ENCODE peak calls at places on chromosomes 12 and 14, in five cellular contexts. One of them, this sample, is unnamed.

GRCh38 chr14:50001999-50002925 is 109.4 kb downstream of the ARF6 start:
- DNase-seq in adrenal gland: no peak
- DNase-seq in psoas muscle: peak; percentile 58
- DNase-seq in neuronal stem cell: no peak
- DNase-seq in naive thymus-derived CD4-positive, alpha-beta T cell: peak; percentile 70
- DNase-seq in this sample: no peak

GRCh38 chr12:57826966-57827365 is 8.4 kb upstream of the AVIL start:
- DNase-seq in adrenal gland: no peak
- DNase-seq in psoas muscle: no peak
- DNase-seq in neuronal stem cell: no peak
- DNase-seq in naive thymus-derived CD4-positive, alpha-beta T cell: no peak
- DNase-seq in this sample: no peak

GRCh38 chr12:116133149-116133548 is 144.3 kb downstream of the MED13L start:
- DNase-seq in neuronal stem cell: no peak
- DNase-seq in adrenal gland: no peak
- DNase-seq in naive thymus-derived CD4-positive, alpha-beta T cell: no peak
- DNase-seq in psoas muscle: no peak
- DNase-seq in this sample: no peak

GRCh38 chr14:86604546-86604945 is 1074.6 kb downstream of the FLRT2 start:
- DNase-seq in adrenal gland: no peak
- DNase-seq in psoas muscle: no peak
- DNase-seq in neuronal stem cell: no peak
- DNase-seq in naive thymus-derived CD4-positive, alpha-beta T cell: no peak
- DNase-seq in this sample: no peak

GRCh38 chr12:26275313-26276257 is 80.2 kb downstream of the SSPN start:
- DNase-seq in adrenal gland: no peak
- DNase-seq in naive thymus-derived CD4-positive, alpha-beta T cell: no peak
- DNase-seq in neuronal stem cell: no peak
- DNase-seq in psoas muscle: no peak
- DNase-seq in this sample: no peak

GRCh38 chr12:98471085-98471484 is 44.3 kb upstream of the TMPO start:
- DNase-seq in naive thymus-derived CD4-positive, alpha-beta T cell: no peak
- DNase-seq in neuronal stem cell: no peak
- DNase-seq in psoas muscle: no peak
- DNase-seq in adrenal gland: peak; percentile 66
- DNase-seq in this sample: no peak

GRCh38 chr12:121065345-121065744 is 26.3 kb upstream of the OASL start:
- DNase-seq in adrenal gland: no peak
- DNase-seq in neuronal stem cell: no peak
- DNase-seq in psoas muscle: no peak
- DNase-seq in naive thymus-derived CD4-positive, alpha-beta T cell: no peak
- DNase-seq in this sample: no peak

GRCh38 chr12:131900397-131900796 is 6.0 kb downstream of the ULK1 start:
- DNase-seq in naive thymus-derived CD4-positive, alpha-beta T cell: no peak
- DNase-seq in psoas muscle: peak; percentile 40
- DNase-seq in adrenal gland: no peak
- DNase-seq in neuronal stem cell: no peak
- DNase-seq in this sample: no peak

GRCh38 chr12:96578526-96579125 is 89.2 kb downstream of the CFAP54 start:
- DNase-seq in neuronal stem cell: peak; percentile 43
- DNase-seq in psoas muscle: no peak
- DNase-seq in adrenal gland: no peak
- DNase-seq in naive thymus-derived CD4-positive, alpha-beta T cell: peak; percentile 62
- DNase-seq in this sample: peak; percentile 57

GRCh38 chr12:51118706-51119105 is 35.3 kb upstream of the CSRNP2 start:
- DNase-seq in naive thymus-derived CD4-positive, alpha-beta T cell: no peak
- DNase-seq in neuronal stem cell: no peak
- DNase-seq in psoas muscle: no peak
- DNase-seq in adrenal gland: no peak
- DNase-seq in this sample: no peak

GRCh38 chr14:64673748-64674147 is 30.5 kb upstream of the PLEKHG3 start:
- DNase-seq in psoas muscle: no peak
- DNase-seq in neuronal stem cell: no peak
- DNase-seq in naive thymus-derived CD4-positive, alpha-beta T cell: peak; percentile 40
- DNase-seq in adrenal gland: no peak
- DNase-seq in this sample: no peak

GRCh38 chr14:23063601-23064000 is 6.3 kb upstream of the CDH24 start:
- DNase-seq in neuronal stem cell: no peak
- DNase-seq in adrenal gland: no peak
- DNase-seq in psoas muscle: no peak
- DNase-seq in naive thymus-derived CD4-positive, alpha-beta T cell: no peak
- DNase-seq in this sample: no peak

GRCh38 chr12:26978801-26979200 is 35.4 kb downstream of the TM7SF3 start:
- DNase-seq in naive thymus-derived CD4-positive, alpha-beta T cell: no peak
- DNase-seq in neuronal stem cell: no peak
- DNase-seq in psoas muscle: no peak
- DNase-seq in adrenal gland: no peak
- DNase-seq in this sample: no peak

GRCh38 chr14:94001501-94002396 is 4.6 kb downstream of the CCDC197 start:
- DNase-seq in naive thymus-derived CD4-positive, alpha-beta T cell: peak; percentile 58
- DNase-seq in neuronal stem cell: peak; percentile 56
- DNase-seq in adrenal gland: peak; percentile 72
- DNase-seq in psoas muscle: peak; percentile 75
- DNase-seq in this sample: no peak

GRCh38 chr14:85811340-85811739 is 281.4 kb downstream of the FLRT2 start:
- DNase-seq in neuronal stem cell: no peak
- DNase-seq in psoas muscle: no peak
- DNase-seq in adrenal gland: no peak
- DNase-seq in naive thymus-derived CD4-positive, alpha-beta T cell: no peak
- DNase-seq in this sample: no peak

GRCh38 chr14:84655014-84655413 is 874.9 kb upstream of the FLRT2 start:
- DNase-seq in psoas muscle: no peak
- DNase-seq in naive thymus-derived CD4-positive, alpha-beta T cell: no peak
- DNase-seq in neuronal stem cell: no peak
- DNase-seq in adrenal gland: no peak
- DNase-seq in this sample: no peak

GRCh38 chr14:94517641-94518257 is 8.5 kb upstream of the SERPINA12 start:
- DNase-seq in adrenal gland: no peak
- DNase-seq in naive thymus-derived CD4-positive, alpha-beta T cell: no peak
- DNase-seq in psoas muscle: no peak
- DNase-seq in neuronal stem cell: no peak
- DNase-seq in this sample: no peak

GRCh38 chr14:74243051-74243450 is 3.8 kb downstream of the VSX2 start:
- DNase-seq in adrenal gland: no peak
- DNase-seq in neuronal stem cell: no peak
- DNase-seq in psoas muscle: no peak
- DNase-seq in naive thymus-derived CD4-positive, alpha-beta T cell: no peak
- DNase-seq in this sample: no peak

GRCh38 chr14:20811994-20812393 is 9.3 kb upstream of the RNASE1 start:
- DNase-seq in naive thymus-derived CD4-positive, alpha-beta T cell: no peak
- DNase-seq in adrenal gland: peak; percentile 35
- DNase-seq in psoas muscle: no peak
- DNase-seq in neuronal stem cell: no peak
- DNase-seq in this sample: no peak

GRCh38 chr12:113191236-113191635 is 5.7 kb downstream of the RITA1 start:
- DNase-seq in adrenal gland: no peak
- DNase-seq in psoas muscle: no peak
- DNase-seq in naive thymus-derived CD4-positive, alpha-beta T cell: no peak
- DNase-seq in neuronal stem cell: no peak
- DNase-seq in this sample: no peak

GRCh38 chr12:57609781-57610552 is 1.3 kb upstream of the ARHGEF25 start:
- DNase-seq in neuronal stem cell: no peak
- DNase-seq in naive thymus-derived CD4-positive, alpha-beta T cell: no peak
- DNase-seq in adrenal gland: no peak
- DNase-seq in psoas muscle: peak; percentile 70
- DNase-seq in this sample: no peak

GRCh38 chr12:18146375-18146774 is 56.4 kb upstream of the RERGL start:
- DNase-seq in naive thymus-derived CD4-positive, alpha-beta T cell: no peak
- DNase-seq in neuronal stem cell: no peak
- DNase-seq in adrenal gland: no peak
- DNase-seq in psoas muscle: no peak
- DNase-seq in this sample: no peak

GRCh38 chr12:11753151-11753501 is 103.7 kb downstream of the ETV6 start:
- DNase-seq in naive thymus-derived CD4-positive, alpha-beta T cell: no peak
- DNase-seq in psoas muscle: no peak
- DNase-seq in neuronal stem cell: no peak
- DNase-seq in adrenal gland: no peak
- DNase-seq in this sample: no peak

GRCh38 chr14:75142494-75142893 is 15.6 kb upstream of the NEK9 start:
- DNase-seq in adrenal gland: no peak
- DNase-seq in naive thymus-derived CD4-positive, alpha-beta T cell: no peak
- DNase-seq in neuronal stem cell: no peak
- DNase-seq in psoas muscle: no peak
- DNase-seq in this sample: no peak

GRCh38 chr12:92558806-92559205 is 144.0 kb upstream of the PLEKHG7 start:
- DNase-seq in neuronal stem cell: no peak
- DNase-seq in psoas muscle: no peak
- DNase-seq in naive thymus-derived CD4-positive, alpha-beta T cell: no peak
- DNase-seq in adrenal gland: no peak
- DNase-seq in this sample: no peak

GRCh38 chr12:80590085-80590484 is 117.3 kb upstream of the MYF6 start:
- DNase-seq in neuronal stem cell: no peak
- DNase-seq in naive thymus-derived CD4-positive, alpha-beta T cell: no peak
- DNase-seq in psoas muscle: no peak
- DNase-seq in adrenal gland: no peak
- DNase-seq in this sample: no peak

GRCh38 chr12:90253674-90254181 is 545.1 kb upstream of the ATP2B1 start:
- DNase-seq in neuronal stem cell: no peak
- DNase-seq in psoas muscle: peak; percentile 92
- DNase-seq in naive thymus-derived CD4-positive, alpha-beta T cell: peak; percentile 1
- DNase-seq in adrenal gland: peak; percentile 20
- DNase-seq in this sample: no peak

GRCh38 chr14:50123062-50123461 is 6.7 kb upstream of the VCPKMT start:
- DNase-seq in naive thymus-derived CD4-positive, alpha-beta T cell: no peak
- DNase-seq in psoas muscle: no peak
- DNase-seq in neuronal stem cell: no peak
- DNase-seq in adrenal gland: no peak
- DNase-seq in this sample: no peak

GRCh38 chr12:62714409-62715075 is 220.4 kb downstream of the PPM1H start:
- DNase-seq in neuronal stem cell: no peak
- DNase-seq in psoas muscle: peak; percentile 66
- DNase-seq in adrenal gland: no peak
- DNase-seq in naive thymus-derived CD4-positive, alpha-beta T cell: no peak
- DNase-seq in this sample: no peak

GRCh38 chr12:40622246-40622838 is 69.9 kb upstream of the CNTN1 start:
- DNase-seq in neuronal stem cell: peak; percentile 57
- DNase-seq in adrenal gland: peak; percentile 81
- DNase-seq in psoas muscle: no peak
- DNase-seq in naive thymus-derived CD4-positive, alpha-beta T cell: no peak
- DNase-seq in this sample: peak; percentile 66

GRCh38 chr14:99042376-99043257 is 229.4 kb downstream of the BCL11B start:
- DNase-seq in psoas muscle: no peak
- DNase-seq in adrenal gland: no peak
- DNase-seq in neuronal stem cell: no peak
- DNase-seq in naive thymus-derived CD4-positive, alpha-beta T cell: no peak
- DNase-seq in this sample: no peak

GRCh38 chr14:100165376-100165775 is 5.9 kb upstream of the DEGS2 start:
- DNase-seq in adrenal gland: no peak
- DNase-seq in naive thymus-derived CD4-positive, alpha-beta T cell: no peak
- DNase-seq in neuronal stem cell: no peak
- DNase-seq in psoas muscle: no peak
- DNase-seq in this sample: no peak

DNA sequence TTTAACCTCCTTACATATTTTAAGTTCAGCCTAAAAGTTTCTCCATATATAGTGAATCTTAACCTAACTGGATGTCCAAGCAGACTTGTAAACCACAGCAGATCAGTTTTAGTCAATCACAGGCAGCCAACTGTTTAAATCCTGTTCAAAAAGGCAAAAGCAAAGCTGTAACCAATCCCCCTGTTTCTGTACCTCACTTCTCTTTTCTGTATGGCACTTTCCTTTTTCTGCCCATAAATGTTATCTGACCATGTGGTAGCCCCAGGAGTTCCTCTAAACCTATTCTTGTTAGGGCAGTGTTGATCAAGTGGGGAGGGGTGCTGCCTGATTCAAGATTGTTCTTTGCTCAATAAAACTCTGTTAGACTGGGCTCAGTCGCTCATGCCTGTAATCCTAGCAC is 8.5 kb upstream of the DACT1 start:
- DNase-seq in neuronal stem cell: no peak
- DNase-seq in naive thymus-derived CD4-positive, alpha-beta T cell: no peak
- DNase-seq in adrenal gland: no peak
- DNase-seq in psoas muscle: no peak
- DNase-seq in this sample: no peak
- H3K27ac ChIP-seq in neuronal stem cell: no peak overlapping the region
- H3K27ac ChIP-seq in naive thymus-derived CD4-positive, alpha-beta T cell: no peak overlapping the region
- H3K27ac ChIP-seq in adrenal gland: no peak overlapping the region
- H3K27ac ChIP-seq in psoas muscle: no peak overlapping the region
- H3K27ac ChIP-seq in this sample: no peak overlapping the region

GRCh38 chr12:49980501-49981158 is 7.9 kb downstream of the AQP6 start:
- DNase-seq in naive thymus-derived CD4-positive, alpha-beta T cell: no peak
- DNase-seq in psoas muscle: peak; percentile 21
- DNase-seq in neuronal stem cell: no peak
- DNase-seq in adrenal gland: no peak
- DNase-seq in this sample: no peak
- H3K27ac ChIP-seq in naive thymus-derived CD4-positive, alpha-beta T cell: no peak overlapping the region
- H3K27ac ChIP-seq in psoas muscle: no peak overlapping the region
- H3K27ac ChIP-seq in neuronal stem cell: peak overlapping the region; percentile 42
- H3K27ac ChIP-seq in adrenal gland: no peak overlapping the region
- H3K27ac ChIP-seq in this sample: no peak overlapping the region

GRCh38 chr12:94092516-94093241 is 55.7 kb upstream of the PLXNC1 start:
- DNase-seq in psoas muscle: peak; percentile 57
- DNase-seq in naive thymus-derived CD4-positive, alpha-beta T cell: no peak
- DNase-seq in adrenal gland: no peak
- DNase-seq in neuronal stem cell: no peak
- DNase-seq in this sample: no peak
- H3K27ac ChIP-seq in psoas muscle: no peak overlapping the region
- H3K27ac ChIP-seq in naive thymus-derived CD4-positive, alpha-beta T cell: no peak overlapping the region
- H3K27ac ChIP-seq in adrenal gland: no peak overlapping the region
- H3K27ac ChIP-seq in neuronal stem cell: no peak overlapping the region
- H3K27ac ChIP-seq in this sample: no peak overlapping the region

GRCh38 chr14:79496701-79497100 is 714.6 kb downstream of the DIO2 start:
- DNase-seq in psoas muscle: no peak
- DNase-seq in neuronal stem cell: no peak
- DNase-seq in adrenal gland: no peak
- DNase-seq in naive thymus-derived CD4-positive, alpha-beta T cell: no peak
- DNase-seq in this sample: no peak

GRCh38 chr14:79502751-79503148 is 708.6 kb downstream of the DIO2 start:
- DNase-seq in neuronal stem cell: no peak
- DNase-seq in naive thymus-derived CD4-positive, alpha-beta T cell: no peak
- DNase-seq in adrenal gland: no peak
- DNase-seq in psoas muscle: no peak
- DNase-seq in this sample: no peak

GRCh38 chr14:79502101-79502750 is 709.1 kb downstream of the DIO2 start:
- DNase-seq in naive thymus-derived CD4-positive, alpha-beta T cell: no peak
- DNase-seq in neuronal stem cell: no peak
- DNase-seq in adrenal gland: no peak
- DNase-seq in psoas muscle: no peak
- DNase-seq in this sample: no peak

DNA sequence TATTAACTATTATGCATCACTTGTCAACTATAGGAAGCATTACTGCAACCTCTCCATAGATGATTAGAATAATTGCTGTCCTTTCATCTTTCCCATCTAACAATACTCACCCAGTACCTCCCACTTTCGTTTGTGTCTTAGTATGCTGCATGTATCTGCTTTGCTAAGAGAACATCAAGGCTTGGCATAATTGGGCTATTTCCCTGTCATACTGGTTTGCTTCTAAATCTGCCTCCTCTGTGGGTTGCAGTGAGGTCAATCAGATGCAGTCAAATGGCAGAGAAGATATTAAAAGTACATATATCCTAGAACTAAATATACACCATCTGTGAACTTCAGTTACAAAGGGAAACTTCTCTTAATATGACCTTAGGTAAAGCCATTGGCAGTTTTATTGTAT is 710.8 kb downstream of the DIO2 start:
- DNase-seq in psoas muscle: no peak
- DNase-seq in adrenal gland: no peak
- DNase-seq in naive thymus-derived CD4-positive, alpha-beta T cell: no peak
- DNase-seq in neuronal stem cell: no peak
- DNase-seq in this sample: no peak
- H3K27ac ChIP-seq in psoas muscle: no peak overlapping the region
- H3K27ac ChIP-seq in adrenal gland: no peak overlapping the region
- H3K27ac ChIP-seq in naive thymus-derived CD4-positive, alpha-beta T cell: no peak overlapping the region
- H3K27ac ChIP-seq in neuronal stem cell: no peak overlapping the region
- H3K27ac ChIP-seq in this sample: no peak overlapping the region